ENCODE peak calls at places on chromosome 7, in six cellular contexts. H, N, A, Q, J and Y are unnamed samples.
A peak's percentile ranks its signal among the peaks of the same experiment; 100 is the strongest.

GRCh38 chr7:33702511-33703054 is 202.8 kb upstream of the BMPER start:
- DNase-seq in H (no peak), N (no peak), A (no peak), Q (no peak), J (no peak), Y (no peak)

GRCh38 chr7:29612596-29612995 is 49.0 kb downstream of the PRR15 start:
- DNase-seq in H (no peak), N (no peak), A (no peak), Q (no peak), J (no peak), Y (no peak)

GRCh38 chr7:134535919-134536299 is 8.5 kb downstream of the AKR1B10 start:
- DNase-seq in H (no peak), N (no peak), A (no peak), Q (no peak), J (no peak), Y (no peak)

GRCh38 chr7:108459922-108460551 is 3.8 kb upstream of the NRCAM start:
- DNase-seq in H (peak; percentile 22), N (peak; percentile 30), A (no peak), Q (no peak), J (no peak), Y (peak; percentile 44)

GRCh38 chr7:135321556-135321955 is 87.9 kb downstream of the STRA8 start:
- DNase-seq in H (peak; percentile 27), N (no peak), A (no peak), Q (no peak), J (no peak), Y (no peak)

GRCh38 chr7:102284399-102284798 is 2.3 kb upstream of the SH2B2 start:
- DNase-seq in H (no peak), N (no peak), A (no peak), Q (no peak), J (no peak), Y (no peak)

GRCh38 chr7:2120251-2120660 is 112.5 kb downstream of the MAD1L1 start:
- DNase-seq in H (no peak), N (no peak), A (no peak), Q (no peak), J (no peak), Y (no peak)

GRCh38 chr7:100489824-100490223 is 6.1 kb downstream of the NYAP1 start:
- DNase-seq in H (peak; percentile 44), N (peak; percentile 99), A (peak; percentile 94), Q (no peak), J (no peak), Y (no peak)

GRCh38 chr7:102101926-102102325 is 184.7 kb upstream of the SH2B2 start:
- DNase-seq in H (no peak), N (no peak), A (no peak), Q (no peak), J (no peak), Y (no peak)

GRCh38 chr7:86848226-86848625 is 204.5 kb downstream of the GRM3 start:
- DNase-seq in H (no peak), N (no peak), A (no peak), Q (no peak), J (no peak), Y (no peak)

GRCh38 chr7:106064836-106065559 is 47.1 kb downstream of the SYPL1 start:
- DNase-seq in H (peak; percentile 99), N (peak; percentile 44), A (peak; percentile 70), Q (peak; percentile 68), J (peak; percentile 67), Y (peak; percentile 82)

GRCh38 chr7:150378853-150379589 is at the start of gene ZNF775:
- DNase-seq in H (peak; percentile 91), N (peak; percentile 100), A (peak; percentile 79), Q (peak; percentile 88), J (peak; percentile 96), Y (peak; percentile 97)

GRCh38 chr7:90958669-90959068 is 305.6 kb upstream of the FZD1 start:
- DNase-seq in H (no peak), N (no peak), A (peak; percentile 18), Q (no peak), J (no peak), Y (no peak)

GRCh38 chr7:81516898-81517297 is 252.9 kb downstream of the HGF start:
- DNase-seq in H (peak; percentile 8), N (no peak), A (no peak), Q (no peak), J (no peak), Y (no peak)

GRCh38 chr7:29641651-29642050 is 78.0 kb downstream of the PRR15 start:
- DNase-seq in H (no peak), N (no peak), A (no peak), Q (no peak), J (no peak), Y (no peak)

GRCh38 chr7:26857534-26858228 is 6.7 kb downstream of the SKAP2 start:
- DNase-seq in H (peak; percentile 51), N (no peak), A (peak; percentile 34), Q (peak; percentile 11), J (peak; percentile 35), Y (peak; percentile 12)

GRCh38 chr7:24821045-24821853 is 64.0 kb upstream of the GSDME start:
- DNase-seq in H (peak; percentile 98), N (peak; percentile 74), A (peak; percentile 80), Q (peak; percentile 30), J (peak; percentile 47), Y (peak; percentile 26)

GRCh38 chr7:128352138-128352537 is 8.4 kb upstream of the RBM28 start:
- DNase-seq in H (no peak), N (no peak), A (no peak), Q (no peak), J (peak; percentile 42), Y (peak; percentile 68)

GRCh38 chr7:98286093-98286525 is 4.6 kb downstream of the BRI3 start:
- DNase-seq in H (peak; percentile 73), N (peak; percentile 37), A (no peak), Q (peak; percentile 87), J (peak; percentile 83), Y (peak; percentile 73)

GRCh38 chr7:12737364-12737763 is 49.9 kb downstream of the ARL4A start:
- DNase-seq in H (no peak), N (no peak), A (no peak), Q (no peak), J (no peak), Y (peak; percentile 21)

GRCh38 chr7:138756591-138757222 is 41.1 kb upstream of the TMEM213 start:
- DNase-seq in H (peak; percentile 69), N (no peak), A (no peak), Q (no peak), J (no peak), Y (no peak)

GRCh38 chr7:83796760-83797159 is 147.8 kb upstream of the SEMA3E start:
- DNase-seq in H (no peak), N (no peak), A (no peak), Q (no peak), J (no peak), Y (no peak)

GRCh38 chr7:2001601-2002442 is 230.9 kb downstream of the MAD1L1 start:
- DNase-seq in H (peak; percentile 9), N (no peak), A (no peak), Q (no peak), J (no peak), Y (no peak)

GRCh38 chr7:46133741-46134140 is 212.7 kb upstream of the IGFBP3 start:
- DNase-seq in H (no peak), N (no peak), A (no peak), Q (no peak), J (no peak), Y (no peak)

GRCh38 chr7:116805100-116805544 is 57.3 kb upstream of the CAPZA2 start:
- DNase-seq in H (no peak), N (no peak), A (peak; percentile 26), Q (peak; percentile 50), J (no peak), Y (no peak)

GRCh38 chr7:142481548-142481947 is 223.7 kb upstream of the PRSS58 start:
- DNase-seq in H (no peak), N (no peak), A (no peak), Q (no peak), J (no peak), Y (no peak)

GRCh38 chr7:2158331-2159175 is 74.2 kb downstream of the MAD1L1 start:
- DNase-seq in H (no peak), N (no peak), A (no peak), Q (no peak), J (no peak), Y (no peak)

GRCh38 chr7:156220078-156220605 is 407.9 kb upstream of the SHH start:
- DNase-seq in H (no peak), N (no peak), A (no peak), Q (no peak), J (no peak), Y (no peak)

GRCh38 chr7:33590902-33591301 is 314.4 kb upstream of the BMPER start:
- DNase-seq in H (peak; percentile 16), N (no peak), A (peak; percentile 7), Q (no peak), J (no peak), Y (no peak)

GRCh38 chr7:7911339-7911738 is 57.3 kb upstream of the GLCCI1 start:
- DNase-seq in H (peak; percentile 90), N (no peak), A (peak; percentile 53), Q (no peak), J (no peak), Y (no peak)

GRCh38 chr7:131381069-131381838 is 53.6 kb downstream of the MKLN1 start:
- DNase-seq in H (peak; percentile 25), N (no peak), A (no peak), Q (no peak), J (no peak), Y (no peak)
- H3K27ac ChIP-seq in H (no peak overlapping the region), N (no peak overlapping the region), A (no peak overlapping the region), Q (no peak overlapping the region), J (no peak overlapping the region), Y (no peak overlapping the region)

DNA sequence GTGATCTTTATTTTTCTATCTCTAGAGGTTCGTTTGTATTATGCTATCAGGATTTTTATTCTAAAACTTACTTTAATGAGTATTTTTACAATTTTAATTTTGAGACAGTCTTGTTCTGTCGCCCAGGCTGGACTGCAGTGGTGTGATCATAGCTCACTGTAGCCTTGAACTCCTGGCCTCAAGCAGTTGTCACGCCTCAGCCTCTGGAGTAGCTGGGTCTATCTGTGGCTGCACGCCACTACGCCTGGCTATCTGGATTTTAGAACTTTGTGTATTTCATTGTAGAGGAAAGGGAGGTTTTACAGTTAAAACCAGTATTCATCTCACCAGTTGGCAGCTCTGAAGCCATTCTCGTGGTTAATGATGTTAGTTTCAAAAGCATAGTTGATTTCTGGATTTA is 25.9 kb downstream of the DNAJB6 start:
- DNase-seq in H (no peak), N (no peak), A (no peak), Q (no peak), J (no peak), Y (no peak)
- H3K27ac ChIP-seq in H (no peak overlapping the region), N (no peak overlapping the region), A (no peak overlapping the region), Q (no peak overlapping the region), J (no peak overlapping the region), Y (no peak overlapping the region)

GRCh38 chr7:105000927-105001336 is 13.1 kb upstream of the KMT2E start:
- DNase-seq in H (no peak), N (no peak), A (no peak), Q (no peak), J (no peak), Y (no peak)
- H3K27ac ChIP-seq in H (no peak overlapping the region), N (no peak overlapping the region), A (no peak overlapping the region), Q (no peak overlapping the region), J (no peak overlapping the region), Y (no peak overlapping the region)

DNA sequence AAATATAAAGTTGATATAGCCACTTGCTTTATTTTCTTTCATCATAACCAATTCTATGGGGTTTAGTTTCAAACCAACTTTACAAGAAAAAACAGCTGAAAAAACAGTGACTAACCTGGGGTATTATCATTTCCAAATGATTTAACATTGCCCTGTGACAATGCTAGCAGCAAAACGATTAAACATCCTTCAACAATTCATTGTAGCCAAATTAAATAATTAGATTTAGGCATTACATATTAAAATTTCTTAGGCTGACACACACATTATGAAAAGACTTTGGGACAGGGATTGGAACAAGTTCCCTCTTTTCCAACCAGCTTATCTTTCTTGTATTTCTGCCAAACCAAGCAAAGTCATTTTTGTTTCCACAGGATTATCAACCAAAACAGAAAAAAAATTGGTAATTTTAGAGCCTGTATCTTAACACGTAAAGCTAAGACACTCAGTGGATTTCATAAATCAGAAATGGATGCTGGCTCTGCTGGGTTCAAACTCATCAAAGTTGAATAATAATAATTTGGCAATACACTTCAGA is 84.0 kb downstream of the SEMA3D start:
- DNase-seq in H (no peak), N (no peak), A (no peak), Q (no peak), J (no peak), Y (no peak)
- H3K27ac ChIP-seq in H (peak overlapping the region; percentile 45), N (no peak overlapping the region), A (no peak overlapping the region), Q (no peak overlapping the region), J (no peak overlapping the region), Y (no peak overlapping the region)